ENCODE peak calls at places on chromosomes 5 and 9, in ten cellular contexts. C, Z, E, R, M, I, V, P, X and H are unnamed samples.

GRCh38 chr9:82539126-82539525 is 523.8 kb downstream of the RASEF start:
- DNase-seq in C (no peak), Z (no peak), E (no peak), R (no peak), M (no peak), I (no peak), V (no peak), P (no peak), X (no peak), H (no peak)

GRCh38 chr5:6703791-6704190 is 9.4 kb upstream of the TENT4A start:
- DNase-seq in C (peak), Z (no peak), E (no peak), R (no peak), M (no peak), I (no peak), V (no peak), P (no peak), X (no peak), H (no peak)

GRCh38 chr5:69265931-69266330 is 31.2 kb downstream of the CDK7 start:
- DNase-seq in C (no peak), Z (no peak), E (no peak), R (no peak), M (no peak), I (peak), V (peak), P (no peak), X (no peak), H (no peak)

GRCh38 chr5:64653776-64654175 is 36.5 kb upstream of the SHISAL2B start:
- DNase-seq in C (peak), Z (no peak), E (no peak), R (no peak), M (no peak), I (no peak), V (no peak), P (no peak), X (no peak), H (no peak)

GRCh38 chr5:15103864-15104263 is 232.3 kb upstream of the ANKH start:
- DNase-seq in C (no peak), Z (no peak), E (no peak), R (no peak), M (no peak), I (no peak), V (no peak), P (no peak), X (no peak), H (no peak)

GRCh38 chr5:142145106-142145900 is 36.7 kb downstream of the NDFIP1 start:
- DNase-seq in C (peak), Z (peak), E (no peak), R (peak), M (peak), I (peak), V (peak), P (peak), X (no peak), H (peak)

GRCh38 chr5:111366388-111366787 is 142.2 kb downstream of the CAMK4 start:
- DNase-seq in C (no peak), Z (no peak), E (no peak), R (no peak), M (no peak), I (no peak), V (no peak), P (no peak), X (no peak), H (no peak)

GRCh38 chr5:79849486-79850315 is 141.4 kb downstream of the MTX3 start:
- DNase-seq in C (no peak), Z (no peak), E (no peak), R (no peak), M (no peak), I (no peak), V (no peak), P (no peak), X (no peak), H (no peak)

GRCh38 chr9:4489562-4489918 is 728 bp upstream of the SLC1A1 start:
- DNase-seq in C (no peak), Z (no peak), E (no peak), R (peak), M (no peak), I (peak), V (no peak), P (peak), X (peak), H (no peak)

GRCh38 chr9:135666534-135667402 is 3.7 kb downstream of the LCN9 start:
- DNase-seq in C (no peak), Z (no peak), E (no peak), R (no peak), M (peak), I (no peak), V (no peak), P (no peak), X (peak), H (no peak)

GRCh38 chr5:159017787-159018186 is 81.9 kb downstream of the EBF1 start:
- DNase-seq in C (peak), Z (peak), E (peak), R (peak), M (no peak), I (peak), V (no peak), P (peak), X (no peak), H (no peak)

GRCh38 chr5:52943285-52943684 is 45.9 kb upstream of the ITGA2 start:
- DNase-seq in C (no peak), Z (no peak), E (no peak), R (no peak), M (peak), I (no peak), V (peak), P (peak), X (no peak), H (no peak)

GRCh38 chr5:171990713-171991015 is 15.8 kb downstream of the FBXW11 start:
- DNase-seq in C (no peak), Z (no peak), E (no peak), R (no peak), M (no peak), I (no peak), V (no peak), P (no peak), X (no peak), H (no peak)

GRCh38 chr5:72015103-72015548 is 92.1 kb upstream of the MAP1B start:
- DNase-seq in C (peak), Z (no peak), E (no peak), R (peak), M (no peak), I (no peak), V (peak), P (peak), X (no peak), H (no peak)

GRCh38 chr5:68766952-68767464 is 326.8 kb upstream of the SLC30A5 start:
- DNase-seq in C (no peak), Z (no peak), E (no peak), R (no peak), M (no peak), I (no peak), V (no peak), P (no peak), X (no peak), H (no peak)

GRCh38 chr9:7042124-7042523 is 284.4 kb downstream of the KDM4C start:
- DNase-seq in C (peak), Z (no peak), E (no peak), R (no peak), M (no peak), I (no peak), V (no peak), P (no peak), X (no peak), H (no peak)

GRCh38 chr9:126151031-126151670 is 175.5 kb upstream of the MVB12B start:
- DNase-seq in C (no peak), Z (no peak), E (no peak), R (peak), M (no peak), I (no peak), V (peak), P (no peak), X (peak), H (peak)
- H3K4me3 ChIP-seq in C (no peak), Z (no peak), E (no peak), R (no peak), M (no peak), I (no peak), V (peak), P (no peak), X (no peak), H (no peak)

DNA sequence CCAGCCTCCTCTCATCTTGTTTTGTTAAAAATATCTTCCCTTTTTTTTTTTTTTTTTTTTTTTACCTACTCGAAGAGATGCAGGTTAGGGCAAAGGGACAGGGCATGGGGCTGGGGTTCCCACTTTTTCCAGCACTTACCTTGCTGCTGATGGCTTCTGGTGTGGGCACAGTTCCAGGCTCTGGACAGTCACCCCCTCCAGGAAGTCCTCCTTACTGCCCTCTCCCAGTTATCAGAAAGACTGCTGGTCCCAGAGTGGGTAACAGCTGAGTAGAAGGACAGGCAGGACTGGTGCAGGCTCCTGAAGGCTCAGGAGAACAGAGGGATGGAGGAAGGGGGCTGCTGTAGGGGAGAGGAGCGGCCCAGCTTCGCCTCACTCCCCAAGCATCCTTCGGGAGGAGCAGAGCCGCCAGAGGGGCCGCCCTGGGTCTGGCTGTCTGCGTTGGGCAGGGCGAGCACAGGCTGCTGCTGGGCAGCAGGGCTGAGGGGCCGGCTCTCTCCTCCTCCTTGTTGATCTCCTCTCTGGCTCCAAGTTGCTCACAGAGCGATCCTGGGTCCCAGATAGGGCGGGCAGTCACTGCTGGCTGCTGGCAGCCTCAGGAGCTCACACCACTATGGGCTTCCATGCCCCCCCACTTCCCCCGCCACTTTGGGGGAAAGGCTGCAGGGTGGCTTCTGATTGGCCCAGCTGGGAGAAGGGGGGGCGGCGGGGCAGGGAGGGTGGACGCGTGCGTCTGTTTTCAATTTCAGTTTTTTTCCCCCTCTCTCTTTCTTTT is at the start of gene PDGFRB:
- DNase-seq in C (peak), Z (no peak), E (peak), R (peak), M (peak), I (peak), V (no peak), P (peak), X (no peak), H (peak)
- H3K4me3 ChIP-seq in C (peak), Z (peak), E (peak), R (no peak), M (peak), I (no peak), V (no peak), P (peak), X (peak), H (peak)

GRCh38 chr9:110254500-110254899 is 1.8 kb downstream of the TXN start:
- DNase-seq in C (no peak), Z (no peak), E (no peak), R (no peak), M (no peak), I (no peak), V (no peak), P (no peak), X (no peak), H (no peak)
- H3K4me3 ChIP-seq in C (peak), Z (peak), E (peak), R (peak), M (peak), I (peak), V (peak), P (peak), X (peak), H (peak)

GRCh38 chr9:124282442-124283231 is 24.9 kb downstream of the NEK6 start:
- DNase-seq in C (peak), Z (no peak), E (peak), R (peak), M (no peak), I (no peak), V (peak), P (peak), X (peak), H (peak)

GRCh38 chr9:124278054-124278540 is 20.3 kb downstream of the NEK6 start:
- DNase-seq in C (no peak), Z (no peak), E (no peak), R (no peak), M (no peak), I (peak), V (no peak), P (no peak), X (no peak), H (no peak)

GRCh38 chr9:124279531-124280175 is 21.9 kb downstream of the NEK6 start:
- DNase-seq in C (no peak), Z (no peak), E (no peak), R (no peak), M (no peak), I (no peak), V (no peak), P (peak), X (no peak), H (no peak)

GRCh38 chr9:124281934-124282351 is 24.2 kb downstream of the NEK6 start:
- DNase-seq in C (no peak), Z (no peak), E (no peak), R (no peak), M (no peak), I (no peak), V (peak), P (no peak), X (no peak), H (no peak)

DNA sequence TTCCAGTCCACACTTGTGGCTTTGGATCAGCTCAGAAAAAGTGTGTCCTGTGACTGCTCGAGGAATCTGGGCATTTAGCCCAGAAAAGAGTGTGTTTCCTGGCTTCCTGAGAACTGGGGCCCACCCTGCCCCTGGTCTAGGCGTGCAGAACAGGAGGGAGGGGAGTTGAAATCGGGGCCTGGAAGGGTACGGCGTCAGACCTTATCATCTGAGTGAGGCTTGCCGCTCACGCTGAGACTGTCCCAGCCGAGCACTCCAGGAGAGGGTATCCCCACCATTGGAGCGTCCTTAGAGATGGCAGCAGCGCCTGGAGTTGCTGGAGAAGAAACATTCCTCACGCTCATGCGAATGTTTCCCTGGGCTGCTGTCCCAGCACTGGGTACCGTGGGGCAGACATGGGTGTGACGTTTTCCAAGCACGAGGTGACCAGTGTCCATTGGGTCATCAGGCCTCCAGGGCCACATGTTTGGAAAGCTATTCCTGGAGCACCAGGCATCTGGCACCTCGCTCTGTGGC is 22.5 kb downstream of the NEK6 start:
- DNase-seq in C (peak), Z (no peak), E (no peak), R (no peak), M (no peak), I (no peak), V (no peak), P (peak), X (peak), H (no peak)
- H3K4me3 ChIP-seq in C (no peak), Z (no peak), E (no peak), R (no peak), M (no peak), I (no peak), V (no peak), P (no peak), X (no peak), H (no peak)